ENCODE peak calls at places on chromosomes 12 and 14, in six cellular contexts. Q, U, V, T, G and C are unnamed samples.

GRCh38 chr14:68695871-68696665 is 96.8 kb downstream of the ZFP36L1 start:
- DNase-seq in T (no peak), Q (no peak), U (no peak), G (no peak), V (no peak), C (no peak)

GRCh38 chr12:116924558-116925453 is 14.1 kb downstream of the FBXW8 start:
- DNase-seq in U (no peak), V (peak; percentile 97), G (peak; percentile 57), Q (peak; percentile 44), T (no peak), C (peak; percentile 84)

GRCh38 chr12:102960766-102961487 is 3.5 kb downstream of the ASCL1 start:
- DNase-seq in T (peak; percentile 77), V (no peak), U (no peak), G (no peak), Q (no peak), C (no peak)

GRCh38 chr14:63245893-63246292 is 41.6 kb downstream of the RHOJ start:
- DNase-seq in Q (no peak), G (peak; percentile 66), V (no peak), U (no peak), T (no peak), C (no peak)

GRCh38 chr14:94476018-94476417 is at the start of gene SERPINA9:
- DNase-seq in Q (no peak), G (no peak), U (no peak), V (no peak), T (no peak), C (no peak)

GRCh38 chr14:21307641-21308040 is 27.8 kb downstream of the RPGRIP1 start:
- DNase-seq in U (no peak), Q (no peak), T (no peak), V (no peak), G (no peak), C (no peak)

GRCh38 chr12:25241171-25242020 is 9.3 kb downstream of the KRAS start:
- DNase-seq in V (peak; percentile 39), G (peak; percentile 70), T (peak; percentile 51), U (no peak), Q (peak; percentile 18), C (peak; percentile 31)

GRCh38 chr14:67951529-67952120 is 132.0 kb downstream of the RAD51B start:
- DNase-seq in T (no peak), V (no peak), U (no peak), Q (no peak), G (peak; percentile 54), C (no peak)

GRCh38 chr12:56941299-56942017 is 7.2 kb upstream of the SDR9C7 start:
- DNase-seq in Q (peak; percentile 19), G (peak; percentile 73), V (peak; percentile 79), T (no peak), U (peak; percentile 53), C (peak; percentile 29)

GRCh38 chr12:43102506-43103269 is 449.3 kb downstream of the ADAMTS20 start:
- DNase-seq in G (no peak), T (no peak), V (no peak), U (no peak), Q (no peak), C (no peak)

GRCh38 chr12:4116251-4117111 is 157.1 kb upstream of the CCND2 start:
- DNase-seq in U (no peak), Q (no peak), V (no peak), G (peak; percentile 77), T (peak; percentile 13), C (peak; percentile 83)

GRCh38 chr14:70716958-70717357 is 75.2 kb downstream of the TTC9 start:
- DNase-seq in U (no peak), Q (no peak), G (no peak), T (no peak), V (no peak), C (no peak)

GRCh38 chr12:108607981-108608600 is 10.2 kb upstream of the TMEM119 start:
- DNase-seq in G (no peak), T (no peak), V (no peak), Q (no peak), U (no peak), C (no peak)

GRCh38 chr12:49838973-49839633 is 3.8 kb downstream of the BCDIN3D start:
- DNase-seq in Q (peak; percentile 22), U (peak; percentile 50), G (peak; percentile 70), V (peak; percentile 60), T (peak; percentile 60), C (peak; percentile 50)

GRCh38 chr12:77728018-77728417 is 102.7 kb upstream of the NAV3 start:
- DNase-seq in Q (no peak), V (no peak), U (no peak), T (no peak), G (no peak), C (no peak)

GRCh38 chr14:104830781-104831180 is 29.9 kb downstream of the ZBTB42 start:
- DNase-seq in U (no peak), V (no peak), G (no peak), T (no peak), Q (no peak), C (no peak)

GRCh38 chr14:103315941-103316340 is 18.1 kb upstream of the EIF5 start:
- DNase-seq in V (no peak), G (no peak), U (no peak), Q (no peak), T (no peak), C (no peak)

GRCh38 chr12:92304335-92305066 is 158.9 kb upstream of the BTG1 start:
- DNase-seq in V (no peak), T (peak; percentile 78), U (no peak), Q (no peak), G (peak; percentile 5), C (peak; percentile 6)

GRCh38 chr14:106564058-106564643 is 1037.8 kb downstream of the TMEM121 start:
- DNase-seq in U (peak; percentile 18), Q (no peak), V (peak; percentile 16), G (no peak), T (peak; percentile 1), C (no peak)

GRCh38 chr12:65500121-65500846 is 221.8 kb downstream of the MSRB3 start:
- DNase-seq in Q (peak; percentile 93), U (no peak), T (no peak), V (peak; percentile 59), G (peak; percentile 54), C (peak; percentile 73)

GRCh38 chr14:56474419-56475022 is 105.1 kb upstream of the TMEM260 start:
- DNase-seq in T (peak; percentile 60), U (peak; percentile 19), Q (peak; percentile 23), V (peak; percentile 93), G (peak; percentile 65), C (no peak)

GRCh38 chr14:21382886-21383847 is 652 bp downstream of the SUPT16H start:
- DNase-seq in G (peak; percentile 51), U (peak; percentile 44), T (peak; percentile 59), Q (no peak), V (peak; percentile 49), C (peak; percentile 33)

GRCh38 chr12:132729541-132730320 is 19.1 kb downstream of the PGAM5 start:
- DNase-seq in U (no peak), G (no peak), T (no peak), V (peak; percentile 23), Q (no peak), C (peak; percentile 11)

GRCh38 chr14:95255487-95255886 is 64.2 kb downstream of the CLMN start:
- DNase-seq in V (no peak), Q (peak; percentile 38), G (peak; percentile 81), T (peak; percentile 78), U (peak; percentile 81), C (peak; percentile 88)

GRCh38 chr14:104296388-104297312 is 158.3 kb downstream of the KIF26A start:
- DNase-seq in U (no peak), Q (no peak), T (no peak), G (peak; percentile 12), V (no peak), C (no peak)

GRCh38 chr14:67574806-67575205 is 25.3 kb downstream of the PIGH start:
- DNase-seq in U (no peak), G (no peak), Q (no peak), V (no peak), T (no peak), C (no peak)

GRCh38 chr12:6186114-6186827 is 13.9 kb upstream of the CD9 start:
- DNase-seq in T (no peak), Q (no peak), U (no peak), V (no peak), G (no peak), C (no peak)

GRCh38 chr12:57638096-57638495 is 5.1 kb upstream of the B4GALNT1 start:
- DNase-seq in Q (no peak), T (no peak), G (no peak), V (no peak), U (no peak), C (no peak)

GRCh38 chr12:78863482-78864427 is 819 bp upstream of the SYT1 start:
- DNase-seq in U (peak; percentile 72), V (peak; percentile 53), G (peak; percentile 36), Q (no peak), T (peak; percentile 81), C (peak; percentile 51)
- TF ChIP-seq CTCF in U (no peak), V (no peak), G (no peak), Q (no peak), T (no peak), C (no peak)

GRCh38 chr12:124722871-124723270 is 140.8 kb downstream of the SCARB1 start:
- DNase-seq in V (peak; percentile 34), G (no peak), Q (no peak), T (no peak), U (no peak), C (no peak)

GRCh38 chr12:124720019-124720686 is 143.5 kb downstream of the SCARB1 start:
- DNase-seq in U (peak; percentile 41), V (peak; percentile 76), T (no peak), Q (no peak), G (peak; percentile 68), C (no peak)

GRCh38 chr12:124718458-124718857 is 145.2 kb downstream of the SCARB1 start:
- DNase-seq in V (no peak), Q (no peak), G (no peak), T (no peak), U (no peak), C (no peak)

GRCh38 chr12:124720687-124721500 is 142.8 kb downstream of the SCARB1 start:
- DNase-seq in V (peak; percentile 64), Q (no peak), G (peak; percentile 74), U (no peak), T (no peak), C (no peak)

DNA sequence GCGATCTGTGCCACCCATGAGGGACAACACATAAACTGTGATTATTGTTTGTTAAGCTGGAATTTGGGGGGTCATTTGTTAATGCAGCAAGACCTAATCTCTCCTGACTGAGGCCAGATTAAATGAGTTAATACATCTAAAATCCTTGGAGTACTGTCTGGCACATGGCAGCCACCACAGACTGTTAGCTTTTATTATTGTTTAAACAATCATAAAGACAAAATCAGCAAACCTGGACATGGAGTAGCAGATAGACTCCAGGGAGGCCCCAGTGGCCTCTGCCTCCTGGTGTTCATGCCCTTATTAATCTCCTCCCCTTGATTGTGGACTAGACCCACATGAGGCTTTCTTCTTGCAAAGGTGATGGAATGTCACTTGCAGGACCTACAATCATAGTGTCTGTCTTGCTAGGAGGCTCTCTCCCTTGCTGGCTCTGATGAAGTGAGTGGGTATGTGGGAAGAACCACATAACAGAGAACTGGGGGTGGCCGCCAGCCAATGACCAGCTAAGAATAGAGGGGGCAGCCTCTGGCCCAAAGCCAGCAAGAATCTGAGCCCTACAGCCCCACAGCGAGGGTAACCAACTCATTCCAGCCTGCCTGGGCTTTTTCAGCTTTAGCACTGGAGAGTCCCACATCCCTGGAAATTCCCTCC is 142.0 kb downstream of the SCARB1 start:
- DNase-seq in V (no peak), T (no peak), G (no peak), U (no peak), Q (no peak), C (no peak)
- H3K27ac ChIP-seq in V (no peak overlapping the region), T (no peak overlapping the region), G (no peak overlapping the region), U (peak overlapping the region; percentile 68), Q (no peak overlapping the region), C (no peak overlapping the region)

GRCh38 chr14:88562532-88562830 is 356 bp upstream of the ZC3H14 start:
- DNase-seq in V (no peak), T (no peak), Q (no peak), U (no peak), G (no peak), C (no peak)
- H3K4me3 ChIP-seq in V (peak overlapping the region; percentile 74), T (peak overlapping the region; percentile 87), Q (peak overlapping the region; percentile 79), U (peak overlapping the region; percentile 87), G (peak overlapping the region; percentile 90), C (peak overlapping the region; percentile 88)

GRCh38 chr12:130266751-130267150 is 70.9 kb upstream of the PIWIL1 start:
- DNase-seq in Q (no peak), G (no peak), V (no peak), U (no peak), T (peak; percentile 73), C (no peak)
- TF ChIP-seq CTCF in Q (no peak), G (no peak), V (no peak), U (no peak), T (peak; percentile 51), C (no peak)